ENCODE peak calls at places on chromosomes 6 and 20, in nine cellular contexts. X, D, W, F, P, Z, T, A and C are unnamed samples.

GRCh38 chr6:159174263-159174974 is 5.2 kb downstream of the FNDC1 start:
- DNase-seq in X (peak; percentile 35), D (peak; percentile 51), W (peak; percentile 78), F (peak; percentile 70), P (peak; percentile 18), Z (no peak), T (peak; percentile 90), A (peak; percentile 86), C (peak; percentile 95)

GRCh38 chr20:30815577-30816181 is 441.8 kb upstream of the DEFB115 start:
- DNase-seq in X (no peak), D (no peak), W (no peak), F (no peak), P (no peak), Z (no peak), T (peak; percentile 13), A (no peak), C (peak; percentile 37)

GRCh38 chr6:63245908-63246307 is 34.6 kb downstream of the FKBP1C start:
- DNase-seq in X (no peak), D (no peak), W (peak; percentile 17), F (no peak), P (no peak), Z (no peak), T (peak; percentile 48), A (no peak), C (no peak)

GRCh38 chr20:54122189-54122588 is 51.6 kb downstream of the CYP24A1 start:
- DNase-seq in X (no peak), D (no peak), W (no peak), F (no peak), P (no peak), Z (no peak), T (no peak), A (peak; percentile 42), C (peak; percentile 72)

GRCh38 chr6:111804627-111805235 is 68.5 kb downstream of the FYN start:
- DNase-seq in X (peak; percentile 64), D (no peak), W (peak; percentile 35), F (peak; percentile 71), P (no peak), Z (no peak), T (no peak), A (peak; percentile 88), C (peak; percentile 37)

GRCh38 chr6:121823437-121823851 is 388.0 kb downstream of the GJA1 start:
- DNase-seq in X (no peak), D (peak; percentile 1), W (peak; percentile 48), F (no peak), P (peak; percentile 66), Z (no peak), T (peak; percentile 84), A (peak; percentile 70), C (no peak)

GRCh38 chr6:6834356-6835342 is 246.1 kb downstream of the LY86 start:
- DNase-seq in X (no peak), D (no peak), W (no peak), F (no peak), P (no peak), Z (no peak), T (no peak), A (no peak), C (no peak)

GRCh38 chr20:33914871-33915270 is 78.8 kb upstream of the RALY start:
- DNase-seq in X (no peak), D (peak; percentile 47), W (no peak), F (peak; percentile 39), P (peak; percentile 63), Z (no peak), T (no peak), A (peak; percentile 55), C (no peak)

GRCh38 chr6:28597217-28597835 is 71.6 kb downstream of the GPX5 start:
- DNase-seq in X (no peak), D (peak; percentile 61), W (peak; percentile 82), F (no peak), P (no peak), Z (no peak), T (peak; percentile 69), A (peak; percentile 60), C (peak; percentile 71)

GRCh38 chr6:139954463-139955071 is 580.1 kb upstream of the CITED2 start:
- DNase-seq in X (no peak), D (no peak), W (no peak), F (no peak), P (no peak), Z (no peak), T (no peak), A (no peak), C (no peak)

GRCh38 chr6:45116714-45117410 is 211.3 kb upstream of the RUNX2 start:
- DNase-seq in X (no peak), D (no peak), W (no peak), F (no peak), P (peak; percentile 18), Z (no peak), T (no peak), A (peak; percentile 74), C (peak; percentile 8)

GRCh38 chr6:143299253-143300166 is 151.0 kb downstream of the ADAT2 start:
- DNase-seq in X (no peak), D (no peak), W (no peak), F (no peak), P (no peak), Z (no peak), T (peak; percentile 32), A (no peak), C (no peak)

GRCh38 chr6:167300902-167301425 is 9.8 kb downstream of the UNC93A start:
- DNase-seq in X (no peak), D (no peak), W (no peak), F (no peak), P (no peak), Z (no peak), T (no peak), A (no peak), C (no peak)

GRCh38 chr6:167296902-167297301 is 5.8 kb downstream of the UNC93A start:
- DNase-seq in X (no peak), D (no peak), W (no peak), F (no peak), P (no peak), Z (no peak), T (no peak), A (no peak), C (no peak)

GRCh38 chr6:167298166-167298565 is 7.1 kb downstream of the UNC93A start:
- DNase-seq in X (no peak), D (no peak), W (no peak), F (no peak), P (no peak), Z (no peak), T (no peak), A (no peak), C (no peak)

GRCh38 chr6:167302074-167302473 is 11.0 kb downstream of the UNC93A start:
- DNase-seq in X (no peak), D (no peak), W (no peak), F (no peak), P (no peak), Z (no peak), T (no peak), A (no peak), C (no peak)

GRCh38 chr6:167299641-167300308 is 8.7 kb downstream of the UNC93A start:
- DNase-seq in X (no peak), D (no peak), W (no peak), F (no peak), P (no peak), Z (no peak), T (no peak), A (no peak), C (no peak)
- H3K27ac ChIP-seq in X (no peak overlapping the region), D (no peak overlapping the region), W (no peak overlapping the region), F (no peak overlapping the region), P (no peak overlapping the region), Z (no peak overlapping the region), T (no peak overlapping the region), A (no peak overlapping the region), C (no peak overlapping the region)

DNA sequence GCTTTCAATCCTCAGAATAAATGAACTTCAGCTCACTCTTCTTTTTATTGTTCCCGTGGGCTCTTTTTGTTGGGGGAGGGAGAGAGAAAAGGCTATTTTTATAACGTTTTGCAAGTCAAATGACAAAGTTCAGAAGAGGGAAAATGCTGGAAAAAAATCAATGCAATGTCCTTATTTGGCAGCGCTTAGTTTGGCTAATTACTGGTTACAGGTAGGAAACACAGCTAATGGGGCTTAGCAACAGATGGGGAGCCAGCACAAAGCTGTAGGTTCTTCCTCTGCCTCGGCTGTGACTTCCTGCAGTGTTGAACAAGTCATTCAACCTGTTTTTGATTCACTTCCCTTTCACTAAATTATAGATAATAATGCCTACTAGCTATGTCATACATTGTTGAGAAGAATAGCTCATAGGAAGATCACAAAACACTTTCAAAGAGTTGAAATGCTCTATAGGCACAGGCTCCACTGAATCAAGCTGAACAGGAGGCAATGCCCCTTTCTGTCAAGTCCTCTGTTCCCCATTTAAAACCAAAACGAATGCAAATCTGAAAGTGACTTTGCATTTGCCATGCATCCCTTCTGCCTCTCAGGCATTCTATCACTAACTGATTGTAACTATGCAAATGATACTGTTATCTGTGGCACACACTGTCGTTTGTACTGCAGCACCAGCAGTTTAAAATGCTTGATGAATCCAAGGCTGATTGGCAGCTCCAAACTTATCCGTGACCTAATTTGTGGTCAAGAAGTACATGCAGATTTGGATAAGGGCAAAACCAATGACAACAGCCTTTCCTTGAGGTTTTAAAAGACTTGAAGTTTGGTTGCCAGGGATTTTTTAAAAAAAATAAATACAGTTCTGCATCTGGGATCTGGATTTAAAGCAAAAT is 1067.3 kb upstream of the MAP3K7 start:
- DNase-seq in X (no peak), D (no peak), W (no peak), F (no peak), P (no peak), Z (no peak), T (peak; percentile 47), A (no peak), C (no peak)
- H3K27ac ChIP-seq in X (no peak overlapping the region), D (no peak overlapping the region), W (no peak overlapping the region), F (no peak overlapping the region), P (no peak overlapping the region), Z (no peak overlapping the region), T (peak overlapping the region; percentile 45), A (no peak overlapping the region), C (no peak overlapping the region)

GRCh38 chr6:108896111-108896661 is 48.0 kb downstream of the ARMC2 start:
- DNase-seq in X (no peak), D (no peak), W (no peak), F (no peak), P (peak; percentile 55), Z (no peak), T (no peak), A (peak; percentile 94), C (peak; percentile 81)

GRCh38 chr6:108897371-108897770 is 49.1 kb downstream of the ARMC2 start:
- DNase-seq in X (no peak), D (peak; percentile 39), W (no peak), F (no peak), P (no peak), Z (no peak), T (no peak), A (peak; percentile 32), C (no peak)

GRCh38 chr6:108895591-108895990 is 47.4 kb downstream of the ARMC2 start:
- DNase-seq in X (no peak), D (no peak), W (no peak), F (no peak), P (no peak), Z (no peak), T (no peak), A (peak; percentile 53), C (no peak)
- H3K27ac ChIP-seq in X (peak overlapping the region; percentile 50), D (peak overlapping the region; percentile 57), W (no peak overlapping the region), F (no peak overlapping the region), P (peak overlapping the region; percentile 58), Z (peak overlapping the region; percentile 45), T (no peak overlapping the region), A (no peak overlapping the region), C (peak overlapping the region; percentile 94)

DNA sequence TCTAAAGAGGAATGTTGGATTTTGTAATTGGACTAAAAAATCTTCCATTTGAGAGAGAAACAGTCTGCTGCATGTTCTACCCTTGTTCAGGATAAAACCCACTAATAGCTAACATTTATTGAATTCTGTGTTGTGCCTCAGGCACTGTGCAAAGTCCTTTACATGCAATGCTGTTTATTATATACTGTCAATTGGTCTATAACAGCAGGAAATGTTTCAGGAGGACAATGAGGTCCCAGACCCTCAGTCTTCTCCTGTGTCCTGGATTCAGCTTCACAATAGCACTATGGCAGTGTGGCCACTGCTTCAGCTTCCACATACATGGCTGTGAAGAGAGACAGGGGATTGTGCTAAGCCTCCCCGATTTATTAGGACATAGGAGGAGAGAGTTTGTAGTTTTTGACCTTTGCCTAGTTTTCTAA is 11.0 kb downstream of the PTPN1 start:
- DNase-seq in X (no peak), D (no peak), W (no peak), F (no peak), P (no peak), Z (no peak), T (no peak), A (no peak), C (no peak)
- H3K27ac ChIP-seq in X (peak overlapping the region; percentile 77), D (no peak overlapping the region), W (no peak overlapping the region), F (peak overlapping the region; percentile 66), P (no peak overlapping the region), Z (peak overlapping the region; percentile 97), T (no peak overlapping the region), A (no peak overlapping the region), C (peak overlapping the region; percentile 69)